ENCODE peak calls at places on chromosome 1, in eight cellular contexts. P is heart left ventricle, K is sigmoid colon, W is K562, N is body of pancreas, C is breast epithelium, J is IMR-90, M is prostate gland. Z is an unnamed sample.
A peak's percentile ranks its signal among the peaks of the same experiment; 100 is the strongest.

GRCh38 chr1:50108497-50109073 is at the start of gene ELAVL4:
- DNase-seq in P (no peak), K (no peak), W (peak; percentile 8), N (peak; percentile 27), C (no peak), J (no peak), M (no peak), Z (no peak)

GRCh38 chr1:3473381-3473844 is 18.9 kb downstream of the ARHGEF16 start:
- DNase-seq in P (no peak), K (no peak), W (no peak), N (no peak), C (no peak), J (peak; percentile 83), M (peak; percentile 74), Z (peak; percentile 45)

GRCh38 chr1:68459796-68460195 is 10.0 kb upstream of the RPE65 start:
- DNase-seq in P (no peak), K (no peak), W (no peak), N (no peak), C (no peak), J (peak; percentile 37), M (no peak), Z (no peak)

GRCh38 chr1:91779603-91780021 is 106.3 kb downstream of the TGFBR3 start:
- DNase-seq in P (no peak), K (no peak), W (no peak), N (peak; percentile 66), C (no peak), J (no peak), M (no peak), Z (no peak)

GRCh38 chr1:191152776-191153175 is 675.1 kb upstream of the BRINP3 start:
- DNase-seq in P (no peak), K (no peak), W (no peak), N (no peak), C (no peak), J (no peak), M (no peak), Z (no peak)

GRCh38 chr1:206000641-206001339 is 2.4 kb downstream of the RAB7B start:
- DNase-seq in P (no peak), K (no peak), W (no peak), N (no peak), C (no peak), J (peak; percentile 43), M (no peak), Z (peak; percentile 13)

GRCh38 chr1:218254296-218254918 is 30.7 kb upstream of the RRP15 start:
- DNase-seq in P (no peak), K (no peak), W (no peak), N (no peak), C (no peak), J (no peak), M (no peak), Z (no peak)

GRCh38 chr1:228334226-228334935 is 72.3 kb downstream of the TRIM11 start:
- DNase-seq in P (no peak), K (peak; percentile 47), W (no peak), N (no peak), C (peak; percentile 9), J (no peak), M (no peak), Z (no peak)

GRCh38 chr1:6970256-6970655 is 185.0 kb downstream of the CAMTA1 start:
- DNase-seq in P (no peak), K (no peak), W (no peak), N (no peak), C (peak; percentile 24), J (no peak), M (no peak), Z (no peak)

GRCh38 chr1:222167111-222167510 is 380.8 kb downstream of the HHIPL2 start:
- DNase-seq in P (no peak), K (no peak), W (peak; percentile 47), N (peak; percentile 53), C (peak; percentile 64), J (peak; percentile 94), M (peak; percentile 20), Z (peak; percentile 45)

GRCh38 chr1:225004396-225004795 is 74.9 kb downstream of the DNAH14 start:
- DNase-seq in P (no peak), K (no peak), W (no peak), N (no peak), C (no peak), J (no peak), M (no peak), Z (no peak)
- TF ChIP-seq CTCF in P (no peak), K (no peak), W (peak; percentile 4), N (no peak), C (no peak), J (no peak), M (no peak), Z (no peak)

GRCh38 chr1:199007423-199007822 is 368.6 kb downstream of the PTPRC start:
- DNase-seq in P (peak; percentile 24), K (no peak), W (no peak), N (peak; percentile 7), C (no peak), J (no peak), M (no peak), Z (no peak)
- TF ChIP-seq POLR2A in P (no peak), K (no peak), W (no peak), N (no peak), C (no peak), J (no peak), M (no peak), Z (no peak)

GRCh38 chr1:225657462-225657989 is 4.6 kb upstream of the ENAH start:
- DNase-seq in P (no peak), K (no peak), W (no peak), N (no peak), C (no peak), J (peak; percentile 89), M (peak; percentile 71), Z (no peak)

GRCh38 chr1:225654688-225655508 is 2.0 kb upstream of the ENAH start:
- DNase-seq in P (no peak), K (no peak), W (no peak), N (no peak), C (no peak), J (no peak), M (no peak), Z (no peak)

GRCh38 chr1:225654277-225654597 is 1.3 kb upstream of the ENAH start:
- DNase-seq in P (no peak), K (no peak), W (no peak), N (no peak), C (no peak), J (no peak), M (no peak), Z (no peak)

GRCh38 chr1:225653463-225654276 is 747 bp upstream of the ENAH start:
- DNase-seq in P (peak; percentile 77), K (peak; percentile 93), W (no peak), N (peak; percentile 75), C (peak; percentile 78), J (peak; percentile 73), M (peak; percentile 65), Z (peak; percentile 81)

GRCh38 chr1:225655509-225656258 is 2.8 kb upstream of the ENAH start:
- DNase-seq in P (peak; percentile 52), K (peak; percentile 86), W (no peak), N (peak; percentile 64), C (no peak), J (peak; percentile 98), M (peak; percentile 41), Z (peak; percentile 68)
- TF ChIP-seq CTCF in P (no peak), K (no peak), W (no peak), N (no peak), C (no peak), J (no peak), M (no peak), Z (no peak)

GRCh38 chr1:220453371-220453770 is 74.6 kb upstream of the MARK1 start:
- DNase-seq in P (no peak), K (no peak), W (no peak), N (no peak), C (no peak), J (no peak), M (no peak), Z (no peak)
- TF ChIP-seq POLR2A in P (no peak), K (no peak), W (no peak), N (no peak), C (no peak), J (no peak), M (no peak), Z (no peak)

DNA sequence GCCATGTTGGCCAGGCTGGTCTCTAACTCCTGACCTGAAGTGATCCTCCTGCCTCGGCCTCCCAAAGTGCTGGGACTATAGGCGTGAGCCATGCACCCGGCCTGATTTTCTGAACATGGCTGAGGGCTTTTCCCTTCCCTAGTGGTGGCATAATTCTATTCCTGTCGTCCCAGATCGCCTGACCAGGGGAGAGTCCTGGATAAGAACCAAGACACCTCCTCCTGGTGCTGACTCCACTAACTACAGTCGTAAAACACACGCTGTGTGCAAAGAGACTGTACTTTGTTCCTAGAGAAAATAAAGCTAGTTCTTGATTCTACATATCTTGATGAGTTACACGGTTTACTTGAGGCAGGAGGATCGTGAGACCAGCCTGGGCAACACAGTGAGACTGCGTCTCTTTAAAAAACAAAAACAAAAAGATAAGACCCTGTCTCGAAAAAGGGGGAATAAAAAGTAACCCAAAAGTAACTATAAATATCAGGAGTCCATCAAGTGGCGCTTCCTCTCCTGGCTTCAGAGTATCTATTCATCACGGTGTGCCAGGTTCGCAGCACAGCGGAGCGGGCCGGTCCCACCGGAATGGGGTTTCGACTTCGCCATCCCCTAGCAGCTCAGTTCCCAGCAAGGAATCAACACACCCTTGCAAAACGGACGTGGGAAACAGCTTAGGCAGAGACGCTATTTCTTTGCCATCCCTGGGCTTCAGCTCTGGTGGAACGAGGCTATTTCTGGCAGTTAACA is 973 bp downstream of the SDF4 start:
- DNase-seq in P (no peak), K (no peak), W (peak; percentile 68), N (peak; percentile 22), C (no peak), J (peak; percentile 77), M (no peak), Z (no peak)
- TF ChIP-seq CTCF in P (peak; percentile 13), K (no peak), W (peak; percentile 49), N (no peak), C (no peak), J (peak; percentile 51), M (peak; percentile 42), Z (no peak)

GRCh38 chr1:85584923-85585322 is 4.4 kb downstream of the CCN1 start:
- DNase-seq in P (no peak), K (no peak), W (no peak), N (no peak), C (no peak), J (peak; percentile 84), M (no peak), Z (no peak)
- TF ChIP-seq POLR2A in P (no peak), K (no peak), W (no peak), N (no peak), C (no peak), J (no peak), M (no peak), Z (no peak)

GRCh38 chr1:20633190-20634064 is at the start of gene PINK1:
- DNase-seq in P (peak; percentile 84), K (peak; percentile 90), W (peak; percentile 94), N (peak; percentile 84), C (peak; percentile 84), J (peak; percentile 53), M (peak; percentile 73), Z (peak; percentile 87)
- TF ChIP-seq CTCF in P (peak; percentile 100), K (peak; percentile 98), W (peak; percentile 97), N (peak; percentile 93), C (peak; percentile 94), J (peak; percentile 98), M (peak; percentile 99), Z (peak; percentile 98)